ENCODE peak calls at places on chromosomes 12 and 14, in seven cellular contexts. V is kidney, A is sigmoid colon, N is MM.1S, Z is NB4, L is Peyer's patch, T is fibroblast of mammary gland. P is an unnamed sample.

GRCh38 chr12:28961948-28962384 is 187.1 kb upstream of the FAR2 start:
- DNase-seq in V (no peak), A (no peak), N (peak; percentile 31), Z (no peak), L (no peak), T (peak; percentile 65), P (peak; percentile 70)

GRCh38 chr12:107134558-107134957 is 41.2 kb upstream of the CRY1 start:
- DNase-seq in V (no peak), A (no peak), N (peak; percentile 14), Z (peak; percentile 66), L (no peak), T (peak; percentile 25), P (no peak)

GRCh38 chr12:11822071-11822818 is 172.8 kb downstream of the ETV6 start:
- DNase-seq in V (no peak), A (no peak), N (peak; percentile 68), Z (no peak), L (peak; percentile 57), T (peak; percentile 64), P (peak; percentile 87)

GRCh38 chr12:112116232-112117060 is 7.9 kb upstream of the NAA25 start:
- DNase-seq in V (peak; percentile 84), A (peak; percentile 70), N (peak; percentile 38), Z (peak; percentile 94), L (no peak), T (no peak), P (peak; percentile 90)

GRCh38 chr14:106652494-106652893 is 1126.1 kb downstream of the TMEM121 start:
- DNase-seq in V (no peak), A (no peak), N (no peak), Z (peak; percentile 21), L (no peak), T (no peak), P (peak; percentile 16)

GRCh38 chr14:85279407-85279806 is 250.5 kb upstream of the FLRT2 start:
- DNase-seq in V (no peak), A (no peak), N (no peak), Z (no peak), L (no peak), T (no peak), P (no peak)

GRCh38 chr12:29709056-29709455 is 74.7 kb downstream of the TMTC1 start:
- DNase-seq in V (no peak), A (no peak), N (no peak), Z (no peak), L (no peak), T (peak; percentile 44), P (no peak)

GRCh38 chr14:101061411-101062064 is 158.0 kb upstream of the RTL1 start:
- DNase-seq in V (peak; percentile 35), A (peak; percentile 45), N (no peak), Z (no peak), L (no peak), T (no peak), P (no peak)

GRCh38 chr12:67414011-67414715 is 145.0 kb downstream of the CAND1 start:
- DNase-seq in V (no peak), A (no peak), N (no peak), Z (no peak), L (no peak), T (no peak), P (no peak)

GRCh38 chr12:44582521-44582920 is 293.6 kb downstream of the NELL2 start:
- DNase-seq in V (no peak), A (no peak), N (no peak), Z (no peak), L (no peak), T (no peak), P (no peak)

GRCh38 chr12:113720629-113721028 is 245.5 kb downstream of the RBM19 start:
- DNase-seq in V (no peak), A (no peak), N (no peak), Z (no peak), L (no peak), T (no peak), P (no peak)

GRCh38 chr12:92753976-92754885 is 51.4 kb downstream of the PLEKHG7 start:
- DNase-seq in V (no peak), A (no peak), N (no peak), Z (no peak), L (no peak), T (peak; percentile 41), P (peak; percentile 65)

GRCh38 chr14:21454843-21455550 is 926 bp downstream of the CHD8 start:
- DNase-seq in V (no peak), A (no peak), N (no peak), Z (peak; percentile 8), L (no peak), T (peak; percentile 28), P (no peak)

GRCh38 chr12:105196090-105196489 is 39.9 kb downstream of the APPL2 start:
- DNase-seq in V (no peak), A (no peak), N (no peak), Z (no peak), L (no peak), T (no peak), P (no peak)

GRCh38 chr14:98907271-98907670 is 364.7 kb downstream of the BCL11B start:
- DNase-seq in V (no peak), A (no peak), N (no peak), Z (no peak), L (no peak), T (no peak), P (no peak)

GRCh38 chr14:104968541-104969401 is 9.4 kb downstream of the AHNAK2 start:
- DNase-seq in V (peak; percentile 85), A (peak; percentile 88), N (no peak), Z (peak; percentile 42), L (no peak), T (peak; percentile 41), P (peak; percentile 48)

GRCh38 chr12:116818341-116818856 is 62.8 kb downstream of the HRK start:
- DNase-seq in V (peak; percentile 71), A (no peak), N (no peak), Z (peak; percentile 21), L (peak; percentile 29), T (peak; percentile 14), P (peak; percentile 42)

GRCh38 chr12:116982721-116983502 is 72.2 kb downstream of the FBXW8 start:
- DNase-seq in V (no peak), A (no peak), N (no peak), Z (no peak), L (no peak), T (peak; percentile 86), P (peak; percentile 78)

DNA sequence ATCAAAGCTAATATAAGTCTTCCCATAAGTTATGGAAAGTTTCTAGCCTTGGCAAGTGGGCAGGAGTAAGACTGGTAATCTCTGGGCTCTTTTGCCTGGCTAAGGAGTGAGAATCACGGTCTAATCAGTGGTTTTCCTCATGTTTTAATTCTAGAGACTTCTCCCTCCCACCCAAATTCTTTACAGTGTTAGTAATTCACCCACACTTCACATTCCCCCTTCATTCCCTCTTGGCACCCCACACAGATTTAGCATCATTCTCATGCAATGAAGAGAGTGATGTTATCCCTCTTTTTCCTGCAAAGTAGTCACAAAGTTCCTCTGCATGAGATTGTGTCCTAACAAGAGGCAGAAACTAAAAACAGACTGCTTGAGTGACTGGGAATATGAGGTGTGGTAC is 28.6 kb upstream of the CACNA2D4 start:
- DNase-seq in V (no peak), A (no peak), N (no peak), Z (no peak), L (no peak), T (peak; percentile 48), P (peak; percentile 17)
- H3K4me3 ChIP-seq in V (no peak overlapping the region), A (no peak overlapping the region), N (no peak overlapping the region), Z (no peak overlapping the region), L (no peak overlapping the region), T (no peak overlapping the region), P (no peak overlapping the region)

DNA sequence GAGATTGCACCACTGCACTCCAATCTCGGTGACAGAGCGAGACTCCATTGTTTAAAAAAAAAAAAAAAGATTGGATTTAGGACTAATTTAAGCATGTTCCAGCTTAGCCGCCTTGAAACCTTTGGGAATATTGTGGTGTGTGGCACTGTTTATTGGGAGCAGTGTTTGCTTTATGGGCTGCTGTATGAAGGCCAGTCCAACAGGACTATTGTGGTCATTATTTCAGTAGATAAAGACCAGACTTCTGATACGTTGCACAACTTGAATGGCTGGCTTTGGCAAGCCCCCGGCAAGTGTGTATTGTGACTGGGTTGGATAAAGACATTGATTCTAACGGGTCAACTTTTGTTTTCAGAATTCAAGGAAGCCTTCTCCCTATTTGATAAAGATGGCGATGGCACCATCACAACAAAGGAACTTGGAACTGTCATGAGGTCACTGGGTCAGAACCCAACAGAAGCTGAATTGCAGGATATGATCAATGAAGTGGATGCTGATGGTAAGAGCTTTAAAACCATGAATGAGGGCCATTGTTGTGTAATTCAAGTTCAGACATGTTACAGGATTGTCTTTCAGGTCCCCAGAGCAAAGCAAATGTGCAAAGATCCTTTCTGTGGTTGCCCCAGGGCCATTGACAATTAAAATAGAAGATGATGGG is 4.2 kb downstream of the CALM1 start:
- DNase-seq in V (no peak), A (no peak), N (no peak), Z (no peak), L (no peak), T (no peak), P (no peak)
- H3K4me3 ChIP-seq in V (no peak overlapping the region), A (peak overlapping the region; percentile 97), N (no peak overlapping the region), Z (peak overlapping the region; percentile 58), L (no peak overlapping the region), T (no peak overlapping the region), P (no peak overlapping the region)

GRCh38 chr12:7083125-7083524 is 9.1 kb downstream of the C1R start:
- DNase-seq in V (no peak), A (no peak), N (no peak), Z (no peak), L (no peak), T (no peak), P (no peak)

GRCh38 chr12:7076493-7076892 is 15.8 kb downstream of the C1R start:
- DNase-seq in V (no peak), A (no peak), N (no peak), Z (no peak), L (no peak), T (no peak), P (no peak)

GRCh38 chr12:7078163-7078562 is 14.1 kb downstream of the C1R start:
- DNase-seq in V (no peak), A (no peak), N (no peak), Z (no peak), L (no peak), T (no peak), P (no peak)

GRCh38 chr12:7081037-7081436 is 11.2 kb downstream of the C1R start:
- DNase-seq in V (no peak), A (no peak), N (no peak), Z (no peak), L (no peak), T (no peak), P (no peak)

DNA sequence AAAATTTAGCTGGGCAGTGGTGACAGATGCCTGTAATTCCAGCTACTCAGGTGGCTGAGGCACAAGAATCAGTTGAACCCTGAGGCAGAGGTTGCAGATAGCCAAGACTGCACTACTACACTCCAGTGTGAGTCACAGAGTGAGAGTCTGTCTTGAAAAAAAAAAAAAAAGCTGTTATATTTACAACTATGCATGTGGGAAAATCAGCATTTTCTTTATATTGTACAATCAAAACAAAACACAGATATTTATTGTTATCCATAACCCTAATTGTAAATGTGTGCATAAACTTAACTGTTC is 12.5 kb downstream of the C1R start:
- DNase-seq in V (no peak), A (no peak), N (no peak), Z (no peak), L (no peak), T (peak; percentile 78), P (peak; percentile 50)
- H3K4me3 ChIP-seq in V (no peak overlapping the region), A (no peak overlapping the region), N (no peak overlapping the region), Z (no peak overlapping the region), L (no peak overlapping the region), T (no peak overlapping the region), P (no peak overlapping the region)

DNA sequence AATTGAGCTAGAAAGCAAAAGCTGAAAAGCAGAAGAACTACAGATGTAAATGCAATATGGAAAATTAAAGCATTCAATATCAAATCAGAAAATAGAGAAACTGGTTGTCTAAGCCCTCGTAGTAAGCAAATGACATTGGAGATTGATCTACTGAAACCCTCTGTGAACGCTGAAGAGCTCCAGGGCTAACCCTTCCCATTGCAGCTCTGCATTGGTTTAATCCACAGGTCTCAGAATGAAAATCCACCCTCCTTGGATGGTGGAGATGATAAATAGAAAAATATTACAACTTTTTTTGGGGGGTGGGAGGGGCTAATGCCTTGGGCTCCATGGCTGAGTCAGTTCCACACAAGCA is 40.5 kb downstream of the CORO1C start:
- DNase-seq in V (no peak), A (no peak), N (no peak), Z (no peak), L (no peak), T (no peak), P (no peak)
- H3K4me3 ChIP-seq in V (no peak overlapping the region), A (peak overlapping the region; percentile 23), N (peak overlapping the region; percentile 55), Z (peak overlapping the region; percentile 40), L (peak overlapping the region; percentile 31), T (no peak overlapping the region), P (no peak overlapping the region)